ENCODE peak calls at places on chromosomes 7 and 10, in five cellular contexts. One of them, this sample, is unnamed. For H3K4me1, the result is how much of the 10 kb centered on the place peaks cover.

GRCh38 chr10:29470355-29470705 is 164.4 kb downstream of the SVIL start:
- DNase-seq in IMR-90: no peak
- DNase-seq in Panc1: no peak
- DNase-seq in right atrium auricular region: no peak
- DNase-seq in psoas muscle: peak
- DNase-seq in this sample: no peak

GRCh38 chr7:94696981-94697670 is 41.2 kb upstream of the SGCE start:
- DNase-seq in psoas muscle: no peak
- DNase-seq in Panc1: peak
- DNase-seq in right atrium auricular region: peak
- DNase-seq in IMR-90: peak
- DNase-seq in this sample: peak

GRCh38 chr7:91169819-91170218 is 94.4 kb upstream of the FZD1 start:
- DNase-seq in right atrium auricular region: no peak
- DNase-seq in Panc1: no peak
- DNase-seq in IMR-90: no peak
- DNase-seq in psoas muscle: no peak
- DNase-seq in this sample: no peak

GRCh38 chr7:114405427-114405826 is 9.2 kb upstream of the FOXP2 start:
- DNase-seq in right atrium auricular region: no peak
- DNase-seq in Panc1: no peak
- DNase-seq in psoas muscle: no peak
- DNase-seq in IMR-90: no peak
- DNase-seq in this sample: no peak

GRCh38 chr7:27156901-27157716 is 634 bp upstream of the HOXA7 start:
- DNase-seq in Panc1: no peak
- DNase-seq in right atrium auricular region: no peak
- DNase-seq in psoas muscle: peak
- DNase-seq in IMR-90: no peak
- DNase-seq in this sample: no peak

GRCh38 chr10:60828489-60828852 is 50.2 kb downstream of the CDK1 start:
- DNase-seq in IMR-90: peak
- DNase-seq in psoas muscle: no peak
- DNase-seq in right atrium auricular region: no peak
- DNase-seq in Panc1: no peak
- DNase-seq in this sample: no peak

GRCh38 chr10:131701131-131701947 is 199.5 kb upstream of the PPP2R2D start:
- DNase-seq in psoas muscle: no peak
- DNase-seq in Panc1: no peak
- DNase-seq in IMR-90: no peak
- DNase-seq in right atrium auricular region: peak
- DNase-seq in this sample: no peak

GRCh38 chr10:10872035-10872673 is 145.5 kb upstream of the CELF2 start:
- DNase-seq in Panc1: no peak
- DNase-seq in IMR-90: peak
- DNase-seq in right atrium auricular region: peak
- DNase-seq in psoas muscle: no peak
- DNase-seq in this sample: peak

GRCh38 chr10:14254368-14254767 is 76.4 kb downstream of the FRMD4A start:
- DNase-seq in Panc1: no peak
- DNase-seq in right atrium auricular region: no peak
- DNase-seq in IMR-90: no peak
- DNase-seq in psoas muscle: no peak
- DNase-seq in this sample: no peak

GRCh38 chr7:91064052-91064451 is 200.2 kb upstream of the FZD1 start:
- DNase-seq in psoas muscle: no peak
- DNase-seq in Panc1: no peak
- DNase-seq in right atrium auricular region: no peak
- DNase-seq in IMR-90: no peak
- DNase-seq in this sample: no peak

GRCh38 chr7:117283779-117284178 is 39.1 kb downstream of the WNT2 start:
- DNase-seq in psoas muscle: no peak
- DNase-seq in right atrium auricular region: no peak
- DNase-seq in IMR-90: no peak
- DNase-seq in Panc1: no peak
- DNase-seq in this sample: no peak

GRCh38 chr10:91296471-91296870 is 76.0 kb downstream of the PCGF5 start:
- DNase-seq in Panc1: no peak
- DNase-seq in psoas muscle: no peak
- DNase-seq in IMR-90: no peak
- DNase-seq in right atrium auricular region: no peak
- DNase-seq in this sample: no peak

GRCh38 chr7:139328375-139328774 is 12.8 kb upstream of the FMC1 start:
- DNase-seq in IMR-90: peak
- DNase-seq in right atrium auricular region: no peak
- DNase-seq in Panc1: peak
- DNase-seq in psoas muscle: no peak
- DNase-seq in this sample: no peak

GRCh38 chr7:2709553-2710165 is 21.7 kb downstream of the AMZ1 start:
- DNase-seq in psoas muscle: peak
- DNase-seq in Panc1: peak
- DNase-seq in IMR-90: peak
- DNase-seq in right atrium auricular region: no peak
- DNase-seq in this sample: no peak

GRCh38 chr10:30980951-30981616 is 50.6 kb downstream of the ZNF438 start:
- DNase-seq in psoas muscle: peak
- DNase-seq in Panc1: no peak
- DNase-seq in IMR-90: peak
- DNase-seq in right atrium auricular region: peak
- DNase-seq in this sample: peak

GRCh38 chr7:86904949-86905834 is 154.3 kb downstream of the ELAPOR2 start:
- DNase-seq in right atrium auricular region: no peak
- DNase-seq in Panc1: no peak
- DNase-seq in IMR-90: peak
- DNase-seq in psoas muscle: no peak
- DNase-seq in this sample: no peak

GRCh38 chr7:782718-783449 is 49.4 kb upstream of the SUN1 start:
- DNase-seq in IMR-90: no peak
- DNase-seq in right atrium auricular region: no peak
- DNase-seq in Panc1: no peak
- DNase-seq in psoas muscle: peak
- DNase-seq in this sample: no peak

GRCh38 chr7:22372863-22373262 is 15.9 kb upstream of the RAPGEF5 start:
- DNase-seq in psoas muscle: no peak
- DNase-seq in right atrium auricular region: no peak
- DNase-seq in IMR-90: no peak
- DNase-seq in Panc1: no peak
- DNase-seq in this sample: no peak

GRCh38 chr7:157755741-157756140 is 418.9 kb downstream of the DNAJB6 start:
- DNase-seq in Panc1: no peak
- DNase-seq in psoas muscle: no peak
- DNase-seq in IMR-90: no peak
- DNase-seq in right atrium auricular region: no peak
- DNase-seq in this sample: no peak

GRCh38 chr10:114869500-114869899 is 47.9 kb downstream of the FHIP2A start:
- DNase-seq in Panc1: no peak
- DNase-seq in right atrium auricular region: no peak
- DNase-seq in IMR-90: peak
- DNase-seq in psoas muscle: no peak
- DNase-seq in this sample: no peak

DNA sequence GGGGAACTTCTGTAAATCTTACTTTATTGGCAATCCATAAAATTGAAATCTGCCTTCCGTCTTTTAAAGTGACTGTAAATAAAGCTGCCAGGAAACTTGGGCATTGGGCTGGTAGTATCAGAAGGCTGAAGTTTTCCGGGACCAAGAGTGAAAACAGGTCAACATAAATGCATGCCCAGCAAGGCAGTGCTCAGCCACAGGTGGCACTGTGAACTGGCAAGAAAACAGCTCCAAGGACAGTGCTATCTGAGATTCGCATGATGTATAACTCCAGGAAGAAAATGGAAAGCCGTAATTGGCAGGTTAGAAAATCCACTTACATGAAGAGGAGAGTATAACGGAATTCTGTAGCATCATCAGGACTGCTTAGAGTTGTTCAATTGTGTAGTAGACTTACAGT is 1.9 kb upstream of the INSYN2A start:
- DNase-seq in Panc1: no peak
- DNase-seq in right atrium auricular region: no peak
- DNase-seq in IMR-90: no peak
- DNase-seq in psoas muscle: no peak
- DNase-seq in this sample: no peak
- TF ChIP-seq CTCF in Panc1: peak
- TF ChIP-seq CTCF in right atrium auricular region: no peak
- TF ChIP-seq CTCF in IMR-90: peak
- TF ChIP-seq CTCF in psoas muscle: no peak
- TF ChIP-seq CTCF in this sample: no peak

DNA sequence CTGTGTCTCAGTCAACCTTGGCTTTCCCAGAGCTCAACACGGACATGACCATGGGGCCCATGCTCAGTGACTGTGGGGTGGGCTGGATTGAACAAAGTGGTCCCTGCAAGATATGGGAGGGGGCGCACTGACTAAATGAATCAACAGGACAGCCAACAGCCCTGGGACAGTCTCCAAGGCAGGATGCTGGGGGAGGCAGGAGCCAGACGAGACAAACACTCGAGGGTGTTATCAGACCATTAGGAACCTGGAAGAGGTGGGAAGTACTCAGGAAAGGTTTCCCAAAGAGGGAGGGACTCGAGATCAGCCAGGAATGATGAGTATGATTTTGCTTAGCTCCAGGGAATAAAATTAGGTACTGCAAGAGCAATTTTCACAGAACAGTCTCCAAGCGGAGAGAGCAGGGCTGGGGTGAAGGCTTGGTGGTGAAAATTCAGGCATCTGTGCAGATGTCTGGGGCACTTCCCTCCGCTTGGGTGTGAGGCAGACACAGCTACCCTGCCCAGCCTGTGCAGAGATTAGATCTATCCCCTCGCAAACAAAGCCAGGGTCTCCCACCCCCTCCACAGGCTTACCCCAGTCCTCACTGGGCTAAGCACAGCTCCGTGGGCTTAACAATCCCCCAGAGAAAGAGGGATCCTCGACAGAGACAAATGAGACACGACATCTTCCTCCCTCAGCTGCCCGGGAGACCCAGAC is 261.1 kb upstream of the ZMIZ1 start:
- DNase-seq in right atrium auricular region: no peak
- DNase-seq in IMR-90: no peak
- DNase-seq in Panc1: no peak
- DNase-seq in psoas muscle: no peak
- DNase-seq in this sample: no peak
- H3K27ac ChIP-seq in right atrium auricular region: no peak
- H3K27ac ChIP-seq in IMR-90: no peak
- H3K27ac ChIP-seq in Panc1: no peak
- H3K27ac ChIP-seq in psoas muscle: no peak
- H3K27ac ChIP-seq in this sample: no peak

GRCh38 chr7:10677211-10677610 is 296.5 kb upstream of the PHF14 start:
- DNase-seq in IMR-90: no peak
- DNase-seq in psoas muscle: no peak
- DNase-seq in Panc1: no peak
- DNase-seq in right atrium auricular region: no peak
- DNase-seq in this sample: no peak

GRCh38 chr7:10672186-10672585 is 301.5 kb upstream of the PHF14 start:
- DNase-seq in psoas muscle: no peak
- DNase-seq in IMR-90: no peak
- DNase-seq in Panc1: no peak
- DNase-seq in right atrium auricular region: no peak
- DNase-seq in this sample: no peak

DNA sequence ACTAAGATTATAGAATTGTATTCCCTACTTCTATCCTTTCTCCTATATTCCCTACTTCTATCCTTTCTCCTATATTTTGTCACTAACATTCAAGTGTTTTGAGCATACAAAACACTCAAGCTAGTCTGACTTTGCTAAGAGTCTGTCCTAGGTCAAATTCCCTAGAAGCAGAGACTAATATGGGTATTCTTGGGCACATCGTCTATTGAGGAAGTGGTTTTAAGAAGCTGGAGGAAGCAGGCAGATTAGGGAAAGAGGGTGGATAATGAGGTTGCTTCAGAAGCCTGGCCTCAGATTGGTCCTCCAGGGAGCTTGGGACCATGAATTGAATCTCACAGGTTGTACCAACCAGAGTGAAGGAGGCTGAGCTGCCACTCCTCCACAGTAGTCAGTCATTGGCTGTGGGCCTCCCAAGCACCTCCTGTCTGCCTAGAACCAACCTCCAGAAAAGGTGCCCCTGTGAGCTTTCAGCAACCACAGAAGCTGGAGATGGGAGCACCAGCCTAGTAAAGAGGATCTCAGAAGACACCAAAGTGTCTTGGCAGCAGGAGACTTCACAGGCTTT is 295.9 kb upstream of the PHF14 start:
- DNase-seq in Panc1: no peak
- DNase-seq in right atrium auricular region: no peak
- DNase-seq in psoas muscle: no peak
- DNase-seq in IMR-90: no peak
- DNase-seq in this sample: no peak
- H3K4me1 ChIP-seq in Panc1: under half
- H3K4me1 ChIP-seq in right atrium auricular region: under half
- H3K4me1 ChIP-seq in psoas muscle: under half
- H3K4me1 ChIP-seq in IMR-90: under half
- H3K4me1 ChIP-seq in this sample: under half

GRCh38 chr7:134602921-134603394 is 43.7 kb upstream of the BPGM start:
- DNase-seq in right atrium auricular region: no peak
- DNase-seq in Panc1: no peak
- DNase-seq in psoas muscle: no peak
- DNase-seq in IMR-90: peak
- DNase-seq in this sample: no peak

GRCh38 chr7:134612197-134612596 is 34.5 kb upstream of the BPGM start:
- DNase-seq in Panc1: no peak
- DNase-seq in right atrium auricular region: no peak
- DNase-seq in psoas muscle: no peak
- DNase-seq in IMR-90: no peak
- DNase-seq in this sample: no peak

GRCh38 chr7:134601459-134601858 is 45.2 kb upstream of the BPGM start:
- DNase-seq in IMR-90: no peak
- DNase-seq in psoas muscle: no peak
- DNase-seq in Panc1: no peak
- DNase-seq in right atrium auricular region: no peak
- DNase-seq in this sample: no peak

GRCh38 chr7:134611611-134612151 is 35.0 kb upstream of the BPGM start:
- DNase-seq in right atrium auricular region: no peak
- DNase-seq in IMR-90: no peak
- DNase-seq in psoas muscle: no peak
- DNase-seq in Panc1: no peak
- DNase-seq in this sample: no peak

DNA sequence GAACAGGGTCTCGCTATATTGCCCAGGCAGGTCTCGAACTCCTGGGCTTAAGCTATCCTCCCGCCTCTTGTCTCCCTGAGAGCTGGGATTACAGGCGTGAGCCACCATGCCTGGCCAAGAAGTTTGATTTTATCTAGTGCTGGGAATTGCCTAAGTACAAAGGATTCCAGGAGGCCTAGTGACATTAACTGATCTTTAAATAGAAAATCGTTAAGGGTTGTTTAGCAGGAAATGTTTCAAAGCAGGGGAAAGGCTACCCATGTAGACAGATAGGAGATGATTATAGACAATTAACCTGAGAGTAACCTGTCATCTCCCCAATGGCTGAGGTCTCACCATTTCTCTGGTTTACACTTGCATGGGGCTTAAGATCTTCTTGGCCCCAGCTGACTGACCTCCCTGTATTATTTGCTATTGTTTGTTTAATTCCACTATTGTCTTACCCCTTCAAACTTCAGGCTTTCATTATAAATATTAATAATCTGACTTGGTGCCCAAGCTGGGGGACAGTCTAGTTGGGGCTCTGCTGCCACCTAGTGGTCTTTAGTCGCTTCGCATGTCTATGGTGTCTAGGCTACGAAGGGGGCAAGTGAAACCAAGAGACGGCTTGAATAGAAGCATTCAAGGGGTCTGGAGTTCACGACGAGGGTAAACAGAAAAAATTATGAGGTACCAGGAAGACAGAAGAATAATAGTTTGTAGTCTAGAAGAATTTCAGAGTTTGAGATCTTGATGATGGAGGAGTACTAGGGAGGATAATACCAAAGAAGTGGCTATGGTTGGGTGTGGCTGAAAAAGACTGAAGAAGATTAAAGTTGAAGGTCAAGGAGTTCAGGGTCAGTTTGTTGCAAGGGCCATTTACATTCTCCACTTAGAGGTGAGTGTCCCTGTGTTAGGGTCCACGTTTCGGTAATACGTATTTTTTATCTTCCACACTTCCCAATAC is 40.4 kb upstream of the BPGM start:
- DNase-seq in Panc1: no peak
- DNase-seq in psoas muscle: peak
- DNase-seq in IMR-90: peak
- DNase-seq in right atrium auricular region: no peak
- DNase-seq in this sample: peak
- TF ChIP-seq CTCF in Panc1: peak
- TF ChIP-seq CTCF in psoas muscle: peak
- TF ChIP-seq CTCF in IMR-90: peak
- TF ChIP-seq CTCF in right atrium auricular region: peak
- TF ChIP-seq CTCF in this sample: peak

This sample was measured in ascending aorta.